ENCODE peak calls at places on chromosomes 1 and 21, in seven cellular contexts. One of them, this sample, is unnamed. For H3K27me3, the result is how much of the 10 kb centered on the place peaks cover.

GRCh38 chr1:54538538-54538937 is 9.5 kb upstream of the ACOT11 start:
- DNase-seq in endodermal cell: no peak
- DNase-seq in spleen: no peak
- DNase-seq in dorsolateral prefrontal cortex: no peak
- DNase-seq in brain microvascular endothelial cell: no peak
- DNase-seq in left ventricle myocardium inferior: no peak
- DNase-seq in cardiac muscle cell: no peak
- DNase-seq in this sample: no peak

GRCh38 chr1:111241797-111242196 is 14.3 kb downstream of the CHI3L2 start:
- DNase-seq in endodermal cell: no peak
- DNase-seq in spleen: no peak
- DNase-seq in dorsolateral prefrontal cortex: no peak
- DNase-seq in brain microvascular endothelial cell: no peak
- DNase-seq in left ventricle myocardium inferior: no peak
- DNase-seq in cardiac muscle cell: no peak
- DNase-seq in this sample: no peak

GRCh38 chr1:55822896-55823295 is 607.7 kb upstream of the USP24 start:
- DNase-seq in endodermal cell: no peak
- DNase-seq in spleen: no peak
- DNase-seq in dorsolateral prefrontal cortex: no peak
- DNase-seq in brain microvascular endothelial cell: no peak
- DNase-seq in left ventricle myocardium inferior: no peak
- DNase-seq in cardiac muscle cell: no peak
- DNase-seq in this sample: no peak

GRCh38 chr1:4424254-4424653 is 230.2 kb upstream of the AJAP1 start:
- DNase-seq in endodermal cell: no peak
- DNase-seq in spleen: no peak
- DNase-seq in dorsolateral prefrontal cortex: no peak
- DNase-seq in brain microvascular endothelial cell: no peak
- DNase-seq in left ventricle myocardium inferior: no peak
- DNase-seq in cardiac muscle cell: no peak
- DNase-seq in this sample: no peak

GRCh38 chr21:26811031-26811430 is 34.2 kb downstream of the ADAMTS1 start:
- DNase-seq in endodermal cell: no peak
- DNase-seq in spleen: no peak
- DNase-seq in dorsolateral prefrontal cortex: no peak
- DNase-seq in brain microvascular endothelial cell: peak
- DNase-seq in left ventricle myocardium inferior: no peak
- DNase-seq in cardiac muscle cell: peak
- DNase-seq in this sample: no peak

GRCh38 chr1:155136728-155137127 is 1.1 kb downstream of the SLC50A1 start:
- DNase-seq in endodermal cell: peak
- DNase-seq in spleen: peak
- DNase-seq in dorsolateral prefrontal cortex: no peak
- DNase-seq in brain microvascular endothelial cell: no peak
- DNase-seq in left ventricle myocardium inferior: no peak
- DNase-seq in cardiac muscle cell: no peak
- DNase-seq in this sample: no peak

GRCh38 chr1:15765495-15766194 is 7.0 kb downstream of the FBLIM1 start:
- DNase-seq in endodermal cell: no peak
- DNase-seq in spleen: no peak
- DNase-seq in dorsolateral prefrontal cortex: no peak
- DNase-seq in brain microvascular endothelial cell: peak
- DNase-seq in left ventricle myocardium inferior: no peak
- DNase-seq in cardiac muscle cell: peak
- DNase-seq in this sample: no peak

GRCh38 chr1:1264868-1265272 is 8.8 kb downstream of the UBE2J2 start:
- DNase-seq in endodermal cell: peak
- DNase-seq in spleen: no peak
- DNase-seq in dorsolateral prefrontal cortex: no peak
- DNase-seq in brain microvascular endothelial cell: peak
- DNase-seq in left ventricle myocardium inferior: no peak
- DNase-seq in cardiac muscle cell: peak
- DNase-seq in this sample: no peak

GRCh38 chr1:26787381-26787705 is 407 bp upstream of the PIGV start:
- DNase-seq in endodermal cell: no peak
- DNase-seq in spleen: no peak
- DNase-seq in dorsolateral prefrontal cortex: no peak
- DNase-seq in brain microvascular endothelial cell: peak
- DNase-seq in left ventricle myocardium inferior: no peak
- DNase-seq in cardiac muscle cell: peak
- DNase-seq in this sample: no peak

GRCh38 chr1:92442351-92442750 is 44.4 kb downstream of the GFI1 start:
- DNase-seq in endodermal cell: no peak
- DNase-seq in spleen: no peak
- DNase-seq in dorsolateral prefrontal cortex: no peak
- DNase-seq in brain microvascular endothelial cell: peak
- DNase-seq in left ventricle myocardium inferior: no peak
- DNase-seq in cardiac muscle cell: no peak
- DNase-seq in this sample: no peak
- H3K4me3 ChIP-seq in endodermal cell: no peak
- H3K4me3 ChIP-seq in spleen: no peak
- H3K4me3 ChIP-seq in dorsolateral prefrontal cortex: no peak
- H3K4me3 ChIP-seq in brain microvascular endothelial cell: no peak
- H3K4me3 ChIP-seq in left ventricle myocardium inferior: no peak
- H3K4me3 ChIP-seq in cardiac muscle cell: no peak
- H3K4me3 ChIP-seq in this sample: no peak

GRCh38 chr21:44299085-44299457 is 782 bp upstream of the PFKL start:
- DNase-seq in endodermal cell: no peak
- DNase-seq in spleen: no peak
- DNase-seq in dorsolateral prefrontal cortex: no peak
- DNase-seq in brain microvascular endothelial cell: no peak
- DNase-seq in left ventricle myocardium inferior: no peak
- DNase-seq in cardiac muscle cell: no peak
- DNase-seq in this sample: no peak
- H3K27me3 ChIP-seq in endodermal cell: under half
- H3K27me3 ChIP-seq in spleen: under half
- H3K27me3 ChIP-seq in dorsolateral prefrontal cortex: under half
- H3K27me3 ChIP-seq in brain microvascular endothelial cell: under half
- H3K27me3 ChIP-seq in left ventricle myocardium inferior: under half
- H3K27me3 ChIP-seq in cardiac muscle cell: under half
- H3K27me3 ChIP-seq in this sample: under half

GRCh38 chr1:89863165-89863835 is 42.5 kb downstream of the LRRC8D start:
- DNase-seq in endodermal cell: no peak
- DNase-seq in spleen: no peak
- DNase-seq in dorsolateral prefrontal cortex: no peak
- DNase-seq in brain microvascular endothelial cell: no peak
- DNase-seq in left ventricle myocardium inferior: no peak
- DNase-seq in cardiac muscle cell: no peak
- DNase-seq in this sample: no peak
- H3K4me3 ChIP-seq in endodermal cell: no peak
- H3K4me3 ChIP-seq in spleen: no peak
- H3K4me3 ChIP-seq in dorsolateral prefrontal cortex: no peak
- H3K4me3 ChIP-seq in brain microvascular endothelial cell: no peak
- H3K4me3 ChIP-seq in left ventricle myocardium inferior: no peak
- H3K4me3 ChIP-seq in cardiac muscle cell: no peak
- H3K4me3 ChIP-seq in this sample: no peak

GRCh38 chr1:20643080-20643479 is 9.8 kb downstream of the PINK1 start:
- DNase-seq in endodermal cell: no peak
- DNase-seq in spleen: no peak
- DNase-seq in dorsolateral prefrontal cortex: no peak
- DNase-seq in brain microvascular endothelial cell: no peak
- DNase-seq in left ventricle myocardium inferior: no peak
- DNase-seq in cardiac muscle cell: no peak
- DNase-seq in this sample: no peak
- H3K27me3 ChIP-seq in endodermal cell: under half
- H3K27me3 ChIP-seq in spleen: under half
- H3K27me3 ChIP-seq in dorsolateral prefrontal cortex: under half
- H3K27me3 ChIP-seq in brain microvascular endothelial cell: under half
- H3K27me3 ChIP-seq in left ventricle myocardium inferior: under half
- H3K27me3 ChIP-seq in cardiac muscle cell: under half
- H3K27me3 ChIP-seq in this sample: under half